ENCODE peak calls at places on chromosomes 4 and X, in eight cellular contexts. N, P, L, B, G, Y, J and F are unnamed samples.

GRCh38 chr4:78688385-78688784 is 87.8 kb upstream of the BMP2K start:
- DNase-seq in N (no peak), P (no peak), L (no peak), B (no peak), G (no peak), Y (no peak), J (no peak), F (no peak)

GRCh38 chrX:4263005-4263404 is 549.6 kb upstream of the PRKX start:
- DNase-seq in N (no peak), P (no peak), L (no peak), B (no peak), G (no peak), Y (no peak), J (no peak), F (no peak)

GRCh38 chr4:164683040-164683439 is 70.9 kb upstream of the SMIM31 start:
- DNase-seq in N (no peak), P (no peak), L (no peak), B (no peak), G (no peak), Y (no peak), J (no peak), F (no peak)

GRCh38 chr4:39565925-39566630 is 38.8 kb upstream of the UGDH start:
- DNase-seq in N (peak), P (no peak), L (no peak), B (no peak), G (peak), Y (peak), J (no peak), F (no peak)

GRCh38 chr4:42586775-42587174 is 70.1 kb downstream of the ATP8A1 start:
- DNase-seq in N (no peak), P (no peak), L (no peak), B (no peak), G (no peak), Y (no peak), J (no peak), F (no peak)

GRCh38 chr4:93829531-93830089 is 1.1 kb downstream of the ATOH1 start:
- DNase-seq in N (no peak), P (no peak), L (no peak), B (no peak), G (no peak), Y (no peak), J (no peak), F (peak)

GRCh38 chrX:102958794-102959193 is 21.7 kb downstream of the RAB40AL start:
- DNase-seq in N (no peak), P (no peak), L (peak), B (no peak), G (no peak), Y (no peak), J (no peak), F (no peak)

GRCh38 chr4:105092356-105092755 is 54.3 kb upstream of the TET2 start:
- DNase-seq in N (peak), P (no peak), L (no peak), B (no peak), G (peak), Y (peak), J (no peak), F (no peak)

GRCh38 chr4:42605264-42605663 is 51.6 kb downstream of the ATP8A1 start:
- DNase-seq in N (no peak), P (no peak), L (no peak), B (no peak), G (no peak), Y (no peak), J (no peak), F (no peak)

GRCh38 chr4:68218044-68218443 is 27.4 kb downstream of the TMPRSS11B start:
- DNase-seq in N (no peak), P (no peak), L (no peak), B (no peak), G (no peak), Y (peak), J (no peak), F (no peak)

GRCh38 chr4:96649536-96649935 is 809.6 kb downstream of the PDHA2 start:
- DNase-seq in N (peak), P (no peak), L (no peak), B (no peak), G (peak), Y (peak), J (no peak), F (no peak)

GRCh38 chr4:83171640-83172039 is 57.1 kb upstream of the PLAC8 start:
- DNase-seq in N (no peak), P (no peak), L (no peak), B (no peak), G (peak), Y (no peak), J (no peak), F (no peak)

GRCh38 chr4:85842540-85842939 is 367.6 kb downstream of the ARHGAP24 start:
- DNase-seq in N (peak), P (peak), L (peak), B (no peak), G (no peak), Y (peak), J (no peak), F (no peak)

GRCh38 chr4:124783847-124784246 is 71.3 kb upstream of the ANKRD50 start:
- DNase-seq in N (no peak), P (no peak), L (no peak), B (no peak), G (peak), Y (peak), J (no peak), F (no peak)

GRCh38 chr4:2797188-2797544 is 4.3 kb downstream of the SH3BP2 start:
- DNase-seq in N (no peak), P (no peak), L (no peak), B (peak), G (no peak), Y (no peak), J (no peak), F (no peak)

GRCh38 chr4:117560329-117560728 is 474.0 kb upstream of the NDST3 start:
- DNase-seq in N (peak), P (no peak), L (no peak), B (no peak), G (peak), Y (peak), J (no peak), F (no peak)

GRCh38 chrX:76454456-76454927 is 27.0 kb downstream of the MAGEE1 start:
- DNase-seq in N (peak), P (no peak), L (peak), B (no peak), G (peak), Y (peak), J (no peak), F (peak)

GRCh38 chr4:186592961-186593586 is 37.7 kb upstream of the MTNR1A start:
- DNase-seq in N (no peak), P (no peak), L (no peak), B (no peak), G (no peak), Y (no peak), J (no peak), F (no peak)

GRCh38 chr4:61572160-61572559 is 372.0 kb downstream of the ADGRL3 start:
- DNase-seq in N (no peak), P (no peak), L (no peak), B (no peak), G (peak), Y (peak), J (no peak), F (no peak)

GRCh38 chrX:112043997-112044396 is 38.6 kb downstream of the TRPC5 start:
- DNase-seq in N (no peak), P (no peak), L (no peak), B (no peak), G (peak), Y (no peak), J (no peak), F (peak)

GRCh38 chrX:154712781-154713391 is 38.0 kb downstream of the GAB3 start:
- DNase-seq in N (peak), P (no peak), L (no peak), B (no peak), G (peak), Y (peak), J (no peak), F (no peak)

GRCh38 chrX:132071260-132071659 is 48.2 kb downstream of the STK26 start:
- DNase-seq in N (peak), P (no peak), L (no peak), B (no peak), G (peak), Y (peak), J (no peak), F (no peak)

GRCh38 chrX:3286196-3286920 is 60.1 kb downstream of the MXRA5 start:
- DNase-seq in N (peak), P (no peak), L (no peak), B (no peak), G (peak), Y (peak), J (no peak), F (no peak)

GRCh38 chr4:110310795-110311194 is 112.4 kb upstream of the ELOVL6 start:
- DNase-seq in N (no peak), P (no peak), L (no peak), B (no peak), G (no peak), Y (no peak), J (no peak), F (no peak)

GRCh38 chr4:16745009-16745408 is 153.4 kb downstream of the LDB2 start:
- DNase-seq in N (no peak), P (no peak), L (no peak), B (peak), G (peak), Y (peak), J (no peak), F (peak)

GRCh38 chr4:3427134-3427476 is 14.7 kb upstream of the HGFAC start:
- DNase-seq in N (no peak), P (no peak), L (no peak), B (no peak), G (no peak), Y (no peak), J (no peak), F (no peak)

GRCh38 chr4:83114576-83114975 is at the start of gene PLAC8:
- DNase-seq in N (no peak), P (no peak), L (no peak), B (no peak), G (no peak), Y (peak), J (no peak), F (no peak)

GRCh38 chr4:1537410-1538095 is 131.3 kb upstream of the NKX1-1 start:
- DNase-seq in N (no peak), P (no peak), L (no peak), B (no peak), G (no peak), Y (no peak), J (no peak), F (peak)

GRCh38 chrX:21715825-21716224 is 42.1 kb downstream of the SMPX start:
- DNase-seq in N (no peak), P (no peak), L (no peak), B (no peak), G (no peak), Y (no peak), J (no peak), F (no peak)

GRCh38 chr4:73707918-73708577 is 32.3 kb upstream of the CXCL8 start:
- DNase-seq in N (peak), P (peak), L (peak), B (no peak), G (peak), Y (peak), J (no peak), F (no peak)

GRCh38 chrX:141652315-141652714 is 46.2 kb downstream of the SPANXD start:
- DNase-seq in N (no peak), P (no peak), L (no peak), B (no peak), G (no peak), Y (no peak), J (no peak), F (no peak)

GRCh38 chrX:7706032-7706431 is 136.9 kb upstream of the VCX start:
- DNase-seq in N (no peak), P (no peak), L (no peak), B (no peak), G (no peak), Y (peak), J (no peak), F (no peak)

GRCh38 chrX:66163849-66164401 is at the start of gene HEPH:
- DNase-seq in N (no peak), P (no peak), L (no peak), B (no peak), G (peak), Y (peak), J (no peak), F (peak)

GRCh38 chrX:140432328-140433025 is 72.4 kb downstream of the SOX3 start:
- DNase-seq in N (no peak), P (no peak), L (peak), B (no peak), G (peak), Y (peak), J (peak), F (no peak)

GRCh38 chrX:53263597-53264094 is 17.7 kb downstream of the IQSEC2 start:
- DNase-seq in N (peak), P (peak), L (no peak), B (no peak), G (peak), Y (peak), J (no peak), F (no peak)

GRCh38 chr4:123659262-123659661 is 262.7 kb downstream of the SPRY1 start:
- DNase-seq in N (no peak), P (no peak), L (no peak), B (no peak), G (no peak), Y (no peak), J (no peak), F (no peak)

GRCh38 chr4:123662827-123663226 is 266.2 kb downstream of the SPRY1 start:
- DNase-seq in N (no peak), P (no peak), L (no peak), B (no peak), G (no peak), Y (no peak), J (no peak), F (no peak)

GRCh38 chr4:123661080-123661737 is 264.6 kb downstream of the SPRY1 start:
- DNase-seq in N (peak), P (no peak), L (no peak), B (no peak), G (peak), Y (peak), J (no peak), F (no peak)

GRCh38 chr4:123659759-123660158 is 263.2 kb downstream of the SPRY1 start:
- DNase-seq in N (peak), P (no peak), L (no peak), B (no peak), G (peak), Y (peak), J (no peak), F (no peak)
- TF ChIP-seq CTCF in N (peak), P (peak), L (peak), B (peak), G (peak), Y (peak), J (no peak), F (no peak)

GRCh38 chr4:23774932-23775331 is 114.9 kb downstream of the PPARGC1A start:
- DNase-seq in N (no peak), P (no peak), L (no peak), B (no peak), G (peak), Y (no peak), J (no peak), F (no peak)

GRCh38 chr4:23775694-23776093 is 114.2 kb downstream of the PPARGC1A start:
- DNase-seq in N (no peak), P (no peak), L (peak), B (peak), G (no peak), Y (no peak), J (no peak), F (no peak)

GRCh38 chr4:23779839-23780238 is 110.0 kb downstream of the PPARGC1A start:
- DNase-seq in N (no peak), P (no peak), L (peak), B (no peak), G (no peak), Y (no peak), J (no peak), F (no peak)

GRCh38 chr4:23782778-23783455 is 106.9 kb downstream of the PPARGC1A start:
- DNase-seq in N (no peak), P (no peak), L (no peak), B (no peak), G (peak), Y (no peak), J (no peak), F (no peak)

DNA sequence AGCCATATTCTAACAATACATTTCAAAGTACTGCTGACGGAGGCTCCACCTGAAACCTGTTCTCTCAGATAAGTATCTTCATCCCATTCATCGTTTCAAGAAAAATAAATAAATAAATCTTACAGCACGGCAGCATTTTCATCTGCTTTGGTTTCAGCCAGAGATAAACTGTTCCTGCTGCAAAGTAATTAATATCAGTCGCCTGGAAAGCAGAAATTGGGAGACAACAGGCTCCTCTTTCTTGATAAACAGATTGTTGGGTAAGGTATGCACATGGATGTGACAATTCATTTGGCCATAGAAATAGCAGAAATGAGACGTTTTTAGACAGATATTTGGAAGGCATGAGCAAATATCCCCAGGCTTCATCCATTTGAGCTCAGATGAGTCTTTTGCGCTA is 110.4 kb downstream of the PPARGC1A start:
- DNase-seq in N (no peak), P (no peak), L (no peak), B (no peak), G (no peak), Y (no peak), J (no peak), F (no peak)
- TF ChIP-seq CTCF in N (no peak), P (no peak), L (no peak), B (no peak), G (no peak), Y (no peak), J (no peak), F (no peak)

DNA sequence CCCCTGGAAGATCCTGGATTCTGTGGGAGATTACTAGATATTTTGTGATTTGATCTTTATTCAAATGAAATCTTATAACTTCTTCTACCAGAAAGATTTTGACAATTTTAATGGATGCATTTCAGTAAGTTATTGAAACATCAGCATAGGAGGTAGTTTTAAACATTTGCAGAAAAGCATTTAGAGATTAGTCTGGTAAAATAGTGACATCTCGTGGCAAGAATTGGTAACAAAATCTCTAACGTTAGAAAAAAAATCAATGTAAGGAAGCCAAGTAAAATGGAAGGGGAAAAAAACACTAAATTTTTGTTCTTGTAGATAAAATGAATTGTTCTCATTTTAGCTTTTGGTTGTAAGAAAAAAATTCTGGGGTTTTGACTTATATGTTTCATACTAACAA is 73.3 kb downstream of the TASL start:
- DNase-seq in N (peak), P (no peak), L (no peak), B (no peak), G (peak), Y (peak), J (no peak), F (no peak)
- TF ChIP-seq CTCF in N (peak), P (peak), L (peak), B (no peak), G (no peak), Y (peak), J (no peak), F (peak)

DNA sequence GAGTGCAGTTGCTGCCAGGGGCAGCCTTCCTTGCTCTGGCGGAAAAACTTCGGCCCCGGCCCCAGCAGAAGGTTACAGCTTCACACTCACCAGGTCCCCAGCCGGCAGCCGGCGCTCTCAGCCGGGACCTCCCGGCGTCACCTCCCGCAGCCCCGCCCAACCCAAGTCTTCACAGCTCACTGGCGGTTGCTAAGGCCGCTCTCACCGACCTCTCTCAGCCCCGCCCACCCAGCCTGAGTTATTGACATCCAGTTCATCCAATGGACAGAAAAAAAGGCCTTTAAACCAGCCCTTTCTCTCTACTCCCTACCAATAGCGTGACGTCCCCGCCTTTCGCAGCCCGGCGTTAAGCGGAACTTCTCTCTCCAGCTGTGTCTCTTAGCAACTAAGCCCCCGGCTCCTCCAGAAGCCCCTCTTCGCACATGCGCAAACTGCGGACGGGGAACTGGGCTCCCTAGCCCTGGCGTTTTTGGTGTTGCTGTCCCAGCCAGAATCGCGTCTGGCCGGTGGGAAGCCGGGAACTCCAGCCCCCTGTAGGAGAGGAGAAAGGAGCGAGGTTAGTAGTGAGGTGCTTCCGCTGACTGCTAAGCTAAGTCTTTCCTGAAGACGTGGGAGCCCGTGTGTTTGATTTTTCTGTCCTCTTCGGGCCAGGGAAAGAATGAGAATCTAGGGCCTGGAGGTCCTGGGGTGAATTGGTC is at the start of gene BBS12:
- DNase-seq in N (peak), P (peak), L (peak), B (peak), G (peak), Y (peak), J (peak), F (peak)
- TF ChIP-seq CTCF in N (peak), P (no peak), L (peak), B (peak), G (peak), Y (peak), J (peak), F (no peak)

GRCh38 chrX:96843566-96843965 is 40.1 kb upstream of the RPA4 start:
- DNase-seq in N (no peak), P (no peak), L (no peak), B (no peak), G (peak), Y (no peak), J (no peak), F (peak)
- TF ChIP-seq CTCF in N (no peak), P (no peak), L (no peak), B (no peak), G (peak), Y (peak), J (no peak), F (peak)